ENCODE peak calls at places on chromosomes 4 and X, in nine cellular contexts. C is uterus; O is SK-MEL-5; S is left colon; A is spleen; P is Kasumi-1; B is GM04503; T is activated T-helper 1 cell treated with Interleukin-2 at 50 U/mL for 16 hours; N is effector memory CD4-positive, alpha-beta T cell. U is an unnamed sample.

GRCh38 chr4:154822775-154823174 is 41.7 kb downstream of the RBM46 start:
- DNase-seq in O (no peak), N (no peak), S (no peak), T (no peak), P (no peak), C (no peak), B (peak), A (no peak), U (no peak)

GRCh38 chr4:98605216-98605615 is 53.2 kb downstream of the TSPAN5 start:
- DNase-seq in B (no peak), A (no peak), S (no peak), P (no peak), T (no peak), O (no peak), N (no peak), C (no peak), U (no peak)

GRCh38 chr4:146235654-146236570 is 21.6 kb downstream of the REELD1 start:
- DNase-seq in S (no peak), C (no peak), T (no peak), A (no peak), P (no peak), B (no peak), N (no peak), O (no peak), U (no peak)

GRCh38 chr4:54063737-54064316 is 578 bp downstream of the CHIC2 start:
- DNase-seq in C (peak), N (no peak), A (peak), P (peak), B (no peak), T (peak), O (peak), S (peak), U (no peak)

GRCh38 chr4:110867251-110867960 is 244.5 kb upstream of the PITX2 start:
- DNase-seq in C (no peak), T (no peak), B (no peak), N (no peak), A (no peak), S (no peak), P (no peak), O (no peak), U (no peak)

GRCh38 chr4:113869743-113870375 is 108.3 kb upstream of the CAMK2D start:
- DNase-seq in A (no peak), N (no peak), C (no peak), B (no peak), P (no peak), T (no peak), O (no peak), S (no peak), U (peak)

GRCh38 chrX:23901805-23902204 is 5.9 kb downstream of the APOO start:
- DNase-seq in O (peak), S (peak), C (peak), N (no peak), A (no peak), B (no peak), T (no peak), P (peak), U (no peak)

GRCh38 chrX:10326578-10326977 is 169.8 kb downstream of the CLCN4 start:
- DNase-seq in N (no peak), T (no peak), B (peak), A (no peak), S (no peak), O (peak), C (no peak), P (peak), U (no peak)

GRCh38 chr4:177573487-177573886 is 131.2 kb upstream of the AGA start:
- DNase-seq in A (no peak), O (peak), P (peak), S (no peak), C (no peak), B (peak), N (no peak), T (no peak), U (peak)

GRCh38 chrX:97315939-97316338 is 432.2 kb downstream of the RPA4 start:
- DNase-seq in N (no peak), C (no peak), O (peak), S (no peak), A (no peak), B (no peak), P (no peak), T (no peak), U (no peak)

GRCh38 chrX:21926527-21927278 is 13.8 kb upstream of the SMS start:
- DNase-seq in T (no peak), S (no peak), N (no peak), A (no peak), C (no peak), O (peak), B (peak), P (no peak), U (peak)

GRCh38 chr4:795726-796119 is 30.2 kb downstream of the CPLX1 start:
- DNase-seq in B (no peak), T (no peak), P (no peak), N (no peak), A (no peak), S (no peak), O (no peak), C (no peak), U (no peak)

GRCh38 chrX:37509349-37509748 is 62.1 kb upstream of the LANCL3 start:
- DNase-seq in A (no peak), C (no peak), B (no peak), O (peak), N (no peak), T (no peak), S (no peak), P (no peak), U (no peak)

GRCh38 chr4:15035152-15035551 is 32.9 kb downstream of the CPEB2 start:
- DNase-seq in O (no peak), S (no peak), B (no peak), P (no peak), A (no peak), C (no peak), N (no peak), T (no peak), U (no peak)

GRCh38 chrX:136055651-136056221 is 70.5 kb downstream of the SLC9A6 start:
- DNase-seq in C (peak), T (no peak), B (peak), S (peak), A (no peak), O (no peak), N (no peak), P (no peak), U (no peak)

GRCh38 chr4:88765729-88766128 is 68.1 kb upstream of the NAP1L5 start:
- DNase-seq in P (no peak), N (no peak), S (no peak), B (peak), A (no peak), O (no peak), T (no peak), C (no peak), U (peak)

GRCh38 chr4:44121210-44121609 is 327.4 kb downstream of the KCTD8 start:
- DNase-seq in O (no peak), C (no peak), T (no peak), B (no peak), N (no peak), A (no peak), S (no peak), P (no peak), U (no peak)

GRCh38 chrX:65723706-65724105 is 56.3 kb downstream of the MSN start:
- DNase-seq in O (no peak), B (no peak), A (no peak), N (no peak), T (no peak), P (no peak), S (no peak), C (no peak), U (no peak)

GRCh38 chr4:156347412-156348075 is 393.9 kb upstream of the CTSO start:
- DNase-seq in C (no peak), N (no peak), O (no peak), B (no peak), S (no peak), A (no peak), T (no peak), P (no peak), U (peak)

GRCh38 chr4:113445286-113445685 is 316.3 kb downstream of the CAMK2D start:
- DNase-seq in C (peak), A (no peak), B (peak), T (no peak), S (no peak), N (no peak), O (peak), P (no peak), U (peak)

GRCh38 chrX:104863466-104863865 is 297.5 kb downstream of the IL1RAPL2 start:
- DNase-seq in S (no peak), T (no peak), A (no peak), P (no peak), B (no peak), N (no peak), C (no peak), O (no peak), U (no peak)

GRCh38 chrX:124217289-124218251 is 114.9 kb upstream of the TEX13D start:
- DNase-seq in A (peak), B (no peak), C (no peak), T (peak), S (no peak), N (peak), O (peak), P (peak), U (no peak)

GRCh38 chr4:68732653-68733466 is 62.4 kb upstream of the UGT2B15 start:
- DNase-seq in T (no peak), O (no peak), N (no peak), A (no peak), C (no peak), P (no peak), B (no peak), S (peak), U (no peak)

GRCh38 chr4:80252427-80252826 is 14.0 kb upstream of the FGF5 start:
- DNase-seq in B (no peak), P (no peak), O (no peak), A (no peak), T (no peak), C (no peak), S (no peak), N (no peak), U (no peak)

GRCh38 chrX:69027181-69028005 is 137.9 kb downstream of the PJA1 start:
- DNase-seq in O (no peak), A (no peak), C (no peak), T (no peak), S (peak), B (no peak), N (no peak), P (no peak), U (peak)

GRCh38 chr4:531721-532565 is 32.9 kb downstream of the PIGG start:
- DNase-seq in B (no peak), P (no peak), C (no peak), S (no peak), A (peak), N (no peak), T (no peak), O (no peak), U (no peak)

GRCh38 chr4:164488114-164488513 is 265.8 kb upstream of the SMIM31 start:
- DNase-seq in N (no peak), C (no peak), S (no peak), B (no peak), P (no peak), T (no peak), A (no peak), O (no peak), U (no peak)

GRCh38 chr4:82431026-82431745 is 796 bp downstream of the ENOPH1 start:
- DNase-seq in A (peak), N (no peak), T (peak), O (no peak), P (no peak), B (no peak), S (peak), C (no peak), U (no peak)

GRCh38 chrX:37846141-37846540 is 1.2 kb downstream of the DYNLT3 start:
- DNase-seq in T (no peak), B (no peak), S (no peak), C (no peak), N (no peak), O (no peak), A (no peak), P (no peak), U (no peak)

GRCh38 chrX:110966839-110967238 is 129.2 kb upstream of the PAK3 start:
- DNase-seq in N (no peak), S (no peak), T (no peak), C (no peak), B (peak), A (no peak), P (peak), O (peak), U (no peak)

GRCh38 chr4:7854211-7854610 is 85.5 kb downstream of the AFAP1 start:
- DNase-seq in T (no peak), A (no peak), S (no peak), C (no peak), B (no peak), N (no peak), P (no peak), O (no peak), U (no peak)

GRCh38 chr4:145583656-145584055 is 35.5 kb upstream of the MMAA start:
- DNase-seq in N (no peak), C (no peak), T (no peak), S (no peak), P (no peak), O (no peak), B (no peak), A (no peak), U (no peak)

GRCh38 chrX:2691543-2692220 is 587 bp downstream of the CD99 start:
- DNase-seq in S (peak), N (no peak), P (no peak), B (no peak), A (peak), T (no peak), O (peak), C (peak), U (no peak)

GRCh38 chr4:176778491-176778890 is 14.2 kb downstream of the VEGFC start:
- DNase-seq in S (no peak), P (no peak), A (no peak), N (no peak), O (no peak), T (no peak), B (no peak), C (no peak), U (no peak)